ENCODE peak calls at places on chromosomes 13 and 19, in five cellular contexts. A is T-helper 17 cell, O is Karpas-422, C is EL, I is foreskin fibroblast. G is an unnamed sample.

GRCh38 chr13:40190656-40191100 is 475.8 kb downstream of the FOXO1 start:
- DNase-seq in O (peak; percentile 84), I (peak; percentile 72), C (peak; percentile 63), A (peak; percentile 40), G (peak; percentile 26)

GRCh38 chr19:16463991-16464575 is 7.7 kb downstream of the EPS15L1 start:
- DNase-seq in C (peak; percentile 45), O (no peak), I (no peak), A (no peak), G (no peak)

GRCh38 chr19:55590621-55591020 is 8.7 kb downstream of the FIZ1 start:
- DNase-seq in O (peak; percentile 92), C (no peak), I (no peak), A (no peak), G (no peak)

GRCh38 chr13:36438594-36439483 is 6.5 kb downstream of the CCNA1 start:
- DNase-seq in A (no peak), C (no peak), O (no peak), I (no peak), G (no peak)

GRCh38 chr19:2856457-2857055 is 10.6 kb upstream of the ZNF556 start:
- DNase-seq in O (no peak), C (no peak), I (no peak), A (no peak), G (no peak)

GRCh38 chr19:42360787-42361544 is 29.1 kb downstream of the CNFN start:
- DNase-seq in O (no peak), I (no peak), C (peak; percentile 73), A (no peak), G (no peak)

GRCh38 chr13:73993661-73994060 is 140.5 kb downstream of the KLF12 start:
- DNase-seq in C (no peak), O (no peak), I (no peak), A (no peak), G (no peak)

GRCh38 chr19:18893573-18894253 is 2.2 kb downstream of the CERS1 start:
- DNase-seq in A (no peak), O (no peak), C (no peak), I (no peak), G (no peak)

GRCh38 chr19:55066107-55066709 is 3.3 kb upstream of the RDH13 start:
- DNase-seq in O (peak; percentile 67), C (no peak), A (no peak), I (no peak), G (no peak)

GRCh38 chr13:45412274-45413049 is 5.7 kb downstream of the SLC25A30 start:
- DNase-seq in A (no peak), O (no peak), I (no peak), C (no peak), G (no peak)

GRCh38 chr19:35120492-35120891 is 4.9 kb downstream of the FXYD3 start:
- DNase-seq in O (no peak), I (peak; percentile 69), A (no peak), C (no peak), G (no peak)

GRCh38 chr13:114064516-114065140 is 67.8 kb downstream of the RASA3 start:
- DNase-seq in A (no peak), I (peak; percentile 22), C (no peak), O (no peak), G (no peak)

GRCh38 chr19:33514885-33515485 is 6.6 kb downstream of the PEPD start:
- DNase-seq in A (no peak), C (peak; percentile 71), O (no peak), I (peak; percentile 28), G (no peak)

GRCh38 chr13:90933097-90933826 is 414.2 kb upstream of the MIR17HG start:
- DNase-seq in O (no peak), C (no peak), I (no peak), A (no peak), G (no peak)

GRCh38 chr13:73090116-73090811 is 31.5 kb downstream of the KLF5 start:
- DNase-seq in A (no peak), C (peak; percentile 88), I (peak; percentile 56), O (no peak), G (no peak)

GRCh38 chr19:34967551-34967950 is 3.5 kb upstream of the ZNF792 start:
- DNase-seq in A (no peak), I (no peak), O (no peak), C (no peak), G (no peak)

GRCh38 chr13:43185206-43185605 is 161.8 kb downstream of the DNAJC15 start:
- DNase-seq in A (no peak), O (no peak), I (no peak), C (no peak), G (no peak)

GRCh38 chr13:30895773-30896172 is 10.3 kb upstream of the MEDAG start:
- DNase-seq in O (no peak), I (peak; percentile 82), A (no peak), C (peak; percentile 86), G (no peak)

GRCh38 chr19:7562646-7563393 is 27.3 kb downstream of the PNPLA6 start:
- DNase-seq in A (no peak), C (no peak), I (no peak), O (no peak), G (no peak)

GRCh38 chr19:6983448-6983847 is 37.8 kb downstream of the MBD3L2B start:
- DNase-seq in A (no peak), C (no peak), I (no peak), O (no peak), G (no peak)

GRCh38 chr13:27857271-27857670 is 62.5 kb upstream of the PDX1 start:
- DNase-seq in A (no peak), C (no peak), O (no peak), I (no peak), G (no peak)

GRCh38 chr19:43480574-43480973 is 15.2 kb upstream of the LYPD3 start:
- DNase-seq in I (no peak), A (no peak), O (no peak), C (no peak), G (no peak)